ENCODE peak calls at places on chromosomes 16 and 17, in seven cellular contexts. W, U, Y, D, X, C and T are unnamed samples.

GRCh38 chr17:74408262-74408661 is 23.6 kb upstream of the GPRC5C start:
- DNase-seq in C (peak), D (peak), U (no peak), Y (no peak), X (peak), W (no peak), T (peak)

GRCh38 chr17:27654654-27655524 is 23.9 kb downstream of the LGALS9 start:
- DNase-seq in C (peak), Y (peak), D (peak), W (peak), X (peak), U (peak), T (peak)

GRCh38 chr17:57603541-57603940 is 141.6 kb downstream of the CCDC182 start:
- DNase-seq in Y (no peak), C (peak), X (no peak), W (no peak), D (no peak), U (no peak), T (no peak)

GRCh38 chr16:22098538-22099255 is 6.4 kb downstream of the VWA3A start:
- DNase-seq in U (peak), D (peak), W (peak), Y (no peak), C (no peak), X (peak), T (peak)

GRCh38 chr16:8374032-8374431 is 216.3 kb downstream of the TMEM114 start:
- DNase-seq in X (no peak), D (no peak), Y (no peak), C (no peak), U (no peak), W (no peak), T (no peak)

GRCh38 chr16:7653746-7654145 is 321.1 kb downstream of the RBFOX1 start:
- DNase-seq in C (no peak), U (no peak), D (no peak), W (no peak), X (no peak), Y (no peak), T (no peak)

GRCh38 chr17:66302761-66303626 is 581 bp downstream of the PRKCA start:
- DNase-seq in U (peak), C (peak), D (peak), X (peak), Y (no peak), W (no peak), T (peak)

GRCh38 chr17:58710948-58711552 is 18.6 kb downstream of the RAD51C start:
- DNase-seq in W (peak), Y (peak), D (peak), X (peak), C (peak), U (peak), T (no peak)

GRCh38 chr16:84397090-84397489 is 28.8 kb downstream of the ATP2C2 start:
- DNase-seq in D (no peak), C (no peak), X (peak), W (no peak), U (no peak), Y (no peak), T (no peak)

GRCh38 chr16:2879854-2880508 is 3.0 kb upstream of the FLYWCH2 start:
- DNase-seq in X (no peak), D (peak), U (no peak), Y (no peak), C (no peak), W (no peak), T (no peak)

GRCh38 chr16:50259334-50260205 is 6.8 kb upstream of the ADCY7 start:
- DNase-seq in X (no peak), Y (no peak), D (no peak), W (peak), U (no peak), C (peak), T (no peak)

GRCh38 chr16:48014349-48015135 is 141.3 kb downstream of the ABCC12 start:
- DNase-seq in X (peak), C (no peak), Y (no peak), U (peak), D (peak), W (no peak), T (peak)

GRCh38 chr16:28321700-28322411 is 29.5 kb downstream of the SBK1 start:
- DNase-seq in D (peak), W (peak), U (peak), X (peak), C (no peak), Y (no peak), T (no peak)

GRCh38 chr17:42399121-42399520 is 10.9 kb upstream of the STAT3 start:
- DNase-seq in Y (no peak), D (no peak), C (no peak), U (no peak), W (peak), X (no peak), T (no peak)

GRCh38 chr16:90018297-90019200 is 707 bp downstream of the DBNDD1 start:
- DNase-seq in C (peak), Y (no peak), D (no peak), W (no peak), U (no peak), X (peak), T (peak)